ENCODE peak calls at places on chromosomes 1 and 21, in four cellular contexts. One of them, this sample, is unnamed. For H3K4me1, the result is how much of the 10 kb centered on the place peaks cover.

GRCh38 chr1:201147396-201148015 is 6.8 kb downstream of the TMEM9 start:
- DNase-seq in lung: no peak
- DNase-seq in cardiac muscle cell: no peak
- DNase-seq in colonic mucosa: no peak
- DNase-seq in this sample: no peak

GRCh38 chr21:38777015-38777414 is 28.7 kb upstream of the ETS2 start:
- DNase-seq in colonic mucosa: no peak
- DNase-seq in lung: no peak
- DNase-seq in cardiac muscle cell: no peak
- DNase-seq in this sample: no peak

GRCh38 chr21:33973268-33973667 is 57.7 kb upstream of the ATP5PO start:
- DNase-seq in cardiac muscle cell: no peak
- DNase-seq in colonic mucosa: no peak
- DNase-seq in lung: no peak
- DNase-seq in this sample: no peak

GRCh38 chr1:210582186-210582981 is 253.7 kb downstream of the HHAT start:
- DNase-seq in lung: no peak
- DNase-seq in colonic mucosa: no peak
- DNase-seq in cardiac muscle cell: peak
- DNase-seq in this sample: no peak

GRCh38 chr1:15382601-15383518 is 26.8 kb upstream of the EFHD2 start:
- DNase-seq in cardiac muscle cell: no peak
- DNase-seq in lung: no peak
- DNase-seq in colonic mucosa: no peak
- DNase-seq in this sample: no peak

GRCh38 chr1:246682231-246682895 is 41.8 kb upstream of the SCCPDH start:
- DNase-seq in colonic mucosa: no peak
- DNase-seq in cardiac muscle cell: no peak
- DNase-seq in lung: no peak
- DNase-seq in this sample: no peak

GRCh38 chr1:86860424-86860823 is 53.5 kb downstream of the SELENOF start:
- DNase-seq in colonic mucosa: no peak
- DNase-seq in cardiac muscle cell: no peak
- DNase-seq in lung: no peak
- DNase-seq in this sample: no peak

GRCh38 chr1:219791766-219792165 is 136.6 kb downstream of the SLC30A10 start:
- DNase-seq in cardiac muscle cell: no peak
- DNase-seq in colonic mucosa: no peak
- DNase-seq in lung: no peak
- DNase-seq in this sample: no peak

GRCh38 chr1:206606867-206607266 is 5.4 kb downstream of the EIF2D start:
- DNase-seq in cardiac muscle cell: no peak
- DNase-seq in colonic mucosa: no peak
- DNase-seq in lung: no peak
- DNase-seq in this sample: no peak

GRCh38 chr1:119674110-119674509 is 26.0 kb upstream of the ZNF697 start:
- DNase-seq in colonic mucosa: no peak
- DNase-seq in lung: no peak
- DNase-seq in cardiac muscle cell: no peak
- DNase-seq in this sample: peak

GRCh38 chr1:58571616-58572015 is 5.4 kb downstream of the TACSTD2 start:
- DNase-seq in lung: no peak
- DNase-seq in cardiac muscle cell: no peak
- DNase-seq in colonic mucosa: no peak
- DNase-seq in this sample: no peak

GRCh38 chr1:205456383-205456867 is 580 bp upstream of the BLACAT1 start:
- DNase-seq in cardiac muscle cell: no peak
- DNase-seq in lung: no peak
- DNase-seq in colonic mucosa: no peak
- DNase-seq in this sample: no peak

GRCh38 chr1:202034683-202035462 is 24.5 kb downstream of the ELF3 start:
- DNase-seq in cardiac muscle cell: peak
- DNase-seq in colonic mucosa: peak
- DNase-seq in lung: peak
- DNase-seq in this sample: peak

GRCh38 chr1:244834596-244835275 is 722 bp upstream of the COX20 start:
- DNase-seq in lung: peak
- DNase-seq in cardiac muscle cell: peak
- DNase-seq in colonic mucosa: peak
- DNase-seq in this sample: peak

GRCh38 chr1:114318951-114319350 is 165.3 kb upstream of the SYT6 start:
- DNase-seq in cardiac muscle cell: no peak
- DNase-seq in colonic mucosa: no peak
- DNase-seq in lung: no peak
- DNase-seq in this sample: peak

GRCh38 chr1:196655494-196655893 is 3.7 kb downstream of the CFH start:
- DNase-seq in colonic mucosa: no peak
- DNase-seq in lung: no peak
- DNase-seq in cardiac muscle cell: no peak
- DNase-seq in this sample: no peak

GRCh38 chr1:1463312-1463711 is 8.3 kb upstream of the ATAD3B start:
- DNase-seq in cardiac muscle cell: no peak
- DNase-seq in colonic mucosa: no peak
- DNase-seq in lung: no peak
- DNase-seq in this sample: no peak

GRCh38 chr1:210746024-210746423 is 387.9 kb downstream of the KCNH1 start:
- DNase-seq in colonic mucosa: no peak
- DNase-seq in cardiac muscle cell: no peak
- DNase-seq in lung: no peak
- DNase-seq in this sample: peak

GRCh38 chr1:92804721-92805169 is 19.8 kb upstream of the EVI5 start:
- DNase-seq in colonic mucosa: peak
- DNase-seq in cardiac muscle cell: peak
- DNase-seq in lung: peak
- DNase-seq in this sample: peak

GRCh38 chr1:237120683-237121082 is 78.7 kb downstream of the RYR2 start:
- DNase-seq in lung: no peak
- DNase-seq in colonic mucosa: no peak
- DNase-seq in cardiac muscle cell: no peak
- DNase-seq in this sample: no peak

GRCh38 chr1:237119091-237119490 is 77.1 kb downstream of the RYR2 start:
- DNase-seq in cardiac muscle cell: no peak
- DNase-seq in colonic mucosa: no peak
- DNase-seq in lung: no peak
- DNase-seq in this sample: no peak

GRCh38 chr1:237126180-237126579 is 84.2 kb downstream of the RYR2 start:
- DNase-seq in colonic mucosa: no peak
- DNase-seq in cardiac muscle cell: no peak
- DNase-seq in lung: no peak
- DNase-seq in this sample: no peak

GRCh38 chr1:237124856-237125462 is 83.0 kb downstream of the RYR2 start:
- DNase-seq in colonic mucosa: no peak
- DNase-seq in cardiac muscle cell: no peak
- DNase-seq in lung: no peak
- DNase-seq in this sample: no peak
- TF ChIP-seq CTCF in colonic mucosa: peak
- TF ChIP-seq CTCF in cardiac muscle cell: peak
- TF ChIP-seq CTCF in lung: no peak
- TF ChIP-seq CTCF in this sample: peak

DNA sequence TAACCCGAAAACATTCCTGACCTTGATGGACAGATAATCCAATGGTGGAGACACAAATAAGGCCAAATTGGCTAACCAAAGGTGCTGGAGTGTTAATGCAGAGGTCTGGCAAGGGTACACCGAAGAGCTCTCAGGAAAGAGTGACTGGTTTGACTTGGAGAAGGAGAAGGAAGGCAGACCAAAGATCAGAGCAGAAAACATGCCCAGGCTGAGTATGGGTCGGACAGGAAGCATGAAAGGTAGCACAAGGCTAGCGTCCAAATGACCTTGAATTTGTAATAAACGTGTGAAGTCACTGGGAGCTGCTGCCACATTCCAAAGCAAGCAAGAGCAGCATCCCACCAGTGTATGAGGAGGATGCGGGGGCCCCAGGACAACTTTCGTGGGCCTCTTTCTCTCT is 45.7 kb downstream of the APP start:
- DNase-seq in colonic mucosa: no peak
- DNase-seq in lung: no peak
- DNase-seq in cardiac muscle cell: peak
- DNase-seq in this sample: no peak
- H3K27ac ChIP-seq in colonic mucosa: no peak
- H3K27ac ChIP-seq in lung: peak
- H3K27ac ChIP-seq in cardiac muscle cell: peak
- H3K27ac ChIP-seq in this sample: no peak

GRCh38 chr1:27521336-27522147 is 31.6 kb upstream of the WASF2 start:
- DNase-seq in colonic mucosa: no peak
- DNase-seq in lung: no peak
- DNase-seq in cardiac muscle cell: no peak
- DNase-seq in this sample: no peak

GRCh38 chr1:27523666-27524020 is 33.7 kb upstream of the WASF2 start:
- DNase-seq in colonic mucosa: no peak
- DNase-seq in cardiac muscle cell: no peak
- DNase-seq in lung: no peak
- DNase-seq in this sample: no peak

GRCh38 chr1:27520651-27521050 is 30.7 kb upstream of the WASF2 start:
- DNase-seq in cardiac muscle cell: no peak
- DNase-seq in lung: no peak
- DNase-seq in colonic mucosa: no peak
- DNase-seq in this sample: no peak

GRCh38 chr1:27522860-27523665 is 33.1 kb upstream of the WASF2 start:
- DNase-seq in cardiac muscle cell: peak
- DNase-seq in lung: no peak
- DNase-seq in colonic mucosa: no peak
- DNase-seq in this sample: no peak

DNA sequence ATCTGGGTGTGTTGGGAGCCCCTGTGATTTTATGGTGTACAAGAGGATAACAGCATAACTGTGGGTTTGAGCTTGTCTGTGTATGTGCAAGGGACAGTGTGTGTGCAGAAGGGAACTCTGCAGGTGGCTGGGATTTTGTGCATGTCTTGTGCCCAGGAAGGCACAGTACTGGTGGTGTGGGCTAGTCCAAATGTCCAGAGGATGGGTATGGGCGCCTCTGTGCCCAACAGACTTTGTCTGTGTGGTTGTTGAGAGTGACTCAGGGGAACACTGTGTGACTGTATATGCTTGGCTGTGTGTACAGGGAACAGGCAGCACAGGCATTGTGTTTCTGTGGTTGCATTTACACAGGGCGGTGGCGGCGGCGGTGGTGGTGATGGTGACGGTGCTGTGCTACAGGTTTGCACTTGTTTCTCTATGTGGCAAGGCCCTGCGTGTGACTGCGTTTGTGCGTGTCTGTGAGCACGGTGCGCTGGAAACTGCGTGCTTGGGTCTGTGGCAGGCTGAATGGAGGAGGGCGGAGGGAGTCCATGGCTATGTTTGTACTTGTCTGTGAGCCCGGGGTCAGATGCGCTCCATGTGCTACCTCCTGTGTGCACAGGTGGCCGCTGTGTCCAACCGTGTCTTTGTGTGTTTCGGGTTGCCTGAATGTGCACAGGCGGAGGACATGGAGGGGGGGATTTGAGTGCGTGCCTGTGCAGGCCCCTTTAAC is 32.3 kb upstream of the WASF2 start:
- DNase-seq in colonic mucosa: no peak
- DNase-seq in lung: no peak
- DNase-seq in cardiac muscle cell: no peak
- DNase-seq in this sample: peak
- H3K4me1 ChIP-seq in colonic mucosa: under half
- H3K4me1 ChIP-seq in lung: under half
- H3K4me1 ChIP-seq in cardiac muscle cell: half or more
- H3K4me1 ChIP-seq in this sample: under half

GRCh38 chr1:167012570-167012969 is 23.5 kb downstream of the MAEL start:
- DNase-seq in cardiac muscle cell: no peak
- DNase-seq in lung: no peak
- DNase-seq in colonic mucosa: no peak
- DNase-seq in this sample: no peak

GRCh38 chr1:167013124-167013900 is 24.2 kb downstream of the MAEL start:
- DNase-seq in cardiac muscle cell: no peak
- DNase-seq in colonic mucosa: no peak
- DNase-seq in lung: no peak
- DNase-seq in this sample: peak

GRCh38 chr1:167011560-167012191 is 22.6 kb downstream of the MAEL start:
- DNase-seq in lung: no peak
- DNase-seq in colonic mucosa: no peak
- DNase-seq in cardiac muscle cell: no peak
- DNase-seq in this sample: no peak

DNA sequence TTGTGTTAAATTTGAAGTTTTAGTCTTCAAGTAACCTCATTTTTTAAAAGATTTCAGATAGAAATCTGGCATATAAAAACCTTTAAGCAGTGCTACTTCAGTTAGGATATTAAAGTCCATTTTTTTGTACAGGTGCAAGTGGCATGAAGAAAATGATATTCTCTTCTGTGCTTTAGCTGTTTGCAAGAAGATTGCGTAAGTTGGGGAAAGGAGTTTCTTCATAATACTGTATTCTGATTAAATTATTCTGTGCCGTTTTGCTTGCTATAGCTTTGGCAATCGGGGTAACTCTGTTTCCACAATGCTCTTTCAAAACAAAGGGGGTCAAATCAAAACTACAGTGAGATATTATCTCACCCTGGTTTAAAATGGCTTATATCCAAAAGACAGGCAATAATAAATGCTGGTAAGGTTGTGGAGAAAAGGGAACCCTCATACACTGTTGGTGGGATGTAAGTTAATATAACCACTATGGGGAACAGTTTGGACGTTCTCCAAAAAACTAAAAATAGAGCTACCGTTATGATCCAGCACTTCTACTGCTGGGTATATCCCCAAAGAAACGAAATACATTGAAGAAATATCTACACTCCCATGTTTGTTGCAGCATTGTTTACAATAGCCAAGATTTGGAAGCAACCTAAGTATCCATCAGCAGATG is 27.1 kb downstream of the MAEL start:
- DNase-seq in lung: no peak
- DNase-seq in cardiac muscle cell: no peak
- DNase-seq in colonic mucosa: no peak
- DNase-seq in this sample: no peak
- TF ChIP-seq CTCF in lung: no peak
- TF ChIP-seq CTCF in cardiac muscle cell: no peak
- TF ChIP-seq CTCF in colonic mucosa: no peak
- TF ChIP-seq CTCF in this sample: no peak

GRCh38 chr1:150008699-150009098 is 1.8 kb downstream of the OTUD7B start:
- DNase-seq in lung: no peak
- DNase-seq in colonic mucosa: no peak
- DNase-seq in cardiac muscle cell: no peak
- DNase-seq in this sample: no peak
- H3K27ac ChIP-seq in lung: peak
- H3K27ac ChIP-seq in colonic mucosa: no peak
- H3K27ac ChIP-seq in cardiac muscle cell: peak
- H3K27ac ChIP-seq in this sample: no peak

GRCh38 chr1:213985181-213986019 is 2.4 kb upstream of the PROX1 start:
- DNase-seq in lung: no peak
- DNase-seq in cardiac muscle cell: peak
- DNase-seq in colonic mucosa: no peak
- DNase-seq in this sample: no peak
- H3K4me1 ChIP-seq in lung: under half
- H3K4me1 ChIP-seq in cardiac muscle cell: under half
- H3K4me1 ChIP-seq in colonic mucosa: under half
- H3K4me1 ChIP-seq in this sample: under half

This sample was measured in foreskin keratinocyte.